ENCODE peak calls at places on chromosome 11, in ten cellular contexts. One of them, this sample, is unnamed.

GRCh38 chr11:86802601-86803051 is 2.3 kb downstream of the PRSS23 start:
- DNase-seq in activated CD4-positive, alpha-beta memory T cell treated with anti-CD3 and anti-CD28 coated beads for 36 hours: peak; percentile 27
- DNase-seq in hippocampal formation: peak; percentile 20
- DNase-seq in stimulated activated CD8-positive, alpha-beta memory T cell treated with anti-CD3 and anti-CD28 coated beads, Interleukin-15, amount 100 ng/mL, for 1 hour: no peak
- DNase-seq in T-helper 17 cell: no peak
- DNase-seq in G401: peak; percentile 70
- DNase-seq in GM12891: no peak
- DNase-seq in cardiac fibroblast: peak; percentile 67
- DNase-seq in sciatic nerve: no peak
- DNase-seq in heart left ventricle: no peak
- DNase-seq in this sample: no peak

GRCh38 chr11:65810046-65810868 is 23.4 kb downstream of the OVOL1 start:
- DNase-seq in activated CD4-positive, alpha-beta memory T cell treated with anti-CD3 and anti-CD28 coated beads for 36 hours: no peak
- DNase-seq in hippocampal formation: no peak
- DNase-seq in stimulated activated CD8-positive, alpha-beta memory T cell treated with anti-CD3 and anti-CD28 coated beads, Interleukin-15, amount 100 ng/mL, for 1 hour: no peak
- DNase-seq in T-helper 17 cell: no peak
- DNase-seq in G401: peak; percentile 60
- DNase-seq in GM12891: no peak
- DNase-seq in cardiac fibroblast: no peak
- DNase-seq in sciatic nerve: no peak
- DNase-seq in heart left ventricle: no peak
- DNase-seq in this sample: no peak

GRCh38 chr11:26964335-26964734 is 29.6 kb upstream of the FIBIN start:
- DNase-seq in activated CD4-positive, alpha-beta memory T cell treated with anti-CD3 and anti-CD28 coated beads for 36 hours: no peak
- DNase-seq in hippocampal formation: no peak
- DNase-seq in stimulated activated CD8-positive, alpha-beta memory T cell treated with anti-CD3 and anti-CD28 coated beads, Interleukin-15, amount 100 ng/mL, for 1 hour: no peak
- DNase-seq in T-helper 17 cell: no peak
- DNase-seq in G401: no peak
- DNase-seq in GM12891: no peak
- DNase-seq in cardiac fibroblast: peak; percentile 59
- DNase-seq in sciatic nerve: no peak
- DNase-seq in heart left ventricle: no peak
- DNase-seq in this sample: no peak

GRCh38 chr11:11148104-11148509 is 204.9 kb downstream of the CSNK2A3 start:
- DNase-seq in activated CD4-positive, alpha-beta memory T cell treated with anti-CD3 and anti-CD28 coated beads for 36 hours: peak; percentile 58
- DNase-seq in hippocampal formation: peak; percentile 39
- DNase-seq in stimulated activated CD8-positive, alpha-beta memory T cell treated with anti-CD3 and anti-CD28 coated beads, Interleukin-15, amount 100 ng/mL, for 1 hour: no peak
- DNase-seq in T-helper 17 cell: no peak
- DNase-seq in G401: peak; percentile 66
- DNase-seq in GM12891: no peak
- DNase-seq in cardiac fibroblast: peak; percentile 93
- DNase-seq in sciatic nerve: peak; percentile 75
- DNase-seq in heart left ventricle: peak; percentile 84
- DNase-seq in this sample: peak; percentile 89

GRCh38 chr11:116791002-116791812 is 472 bp downstream of the APOA5 start:
- DNase-seq in activated CD4-positive, alpha-beta memory T cell treated with anti-CD3 and anti-CD28 coated beads for 36 hours: peak; percentile 85
- DNase-seq in hippocampal formation: peak; percentile 71
- DNase-seq in stimulated activated CD8-positive, alpha-beta memory T cell treated with anti-CD3 and anti-CD28 coated beads, Interleukin-15, amount 100 ng/mL, for 1 hour: peak; percentile 63
- DNase-seq in T-helper 17 cell: peak; percentile 71
- DNase-seq in G401: peak; percentile 85
- DNase-seq in GM12891: peak; percentile 76
- DNase-seq in cardiac fibroblast: peak; percentile 76
- DNase-seq in sciatic nerve: peak; percentile 88
- DNase-seq in heart left ventricle: peak; percentile 83
- DNase-seq in this sample: peak; percentile 69

GRCh38 chr11:27392715-27393114 is 29.7 kb upstream of the CCDC34 start:
- DNase-seq in activated CD4-positive, alpha-beta memory T cell treated with anti-CD3 and anti-CD28 coated beads for 36 hours: no peak
- DNase-seq in hippocampal formation: no peak
- DNase-seq in stimulated activated CD8-positive, alpha-beta memory T cell treated with anti-CD3 and anti-CD28 coated beads, Interleukin-15, amount 100 ng/mL, for 1 hour: no peak
- DNase-seq in T-helper 17 cell: no peak
- DNase-seq in G401: no peak
- DNase-seq in GM12891: no peak
- DNase-seq in cardiac fibroblast: peak; percentile 93
- DNase-seq in sciatic nerve: no peak
- DNase-seq in heart left ventricle: no peak
- DNase-seq in this sample: peak; percentile 14

GRCh38 chr11:133832096-133833081 is 12.9 kb downstream of the SPATA19 start:
- DNase-seq in activated CD4-positive, alpha-beta memory T cell treated with anti-CD3 and anti-CD28 coated beads for 36 hours: no peak
- DNase-seq in hippocampal formation: no peak
- DNase-seq in stimulated activated CD8-positive, alpha-beta memory T cell treated with anti-CD3 and anti-CD28 coated beads, Interleukin-15, amount 100 ng/mL, for 1 hour: no peak
- DNase-seq in T-helper 17 cell: no peak
- DNase-seq in G401: no peak
- DNase-seq in GM12891: no peak
- DNase-seq in cardiac fibroblast: no peak
- DNase-seq in sciatic nerve: no peak
- DNase-seq in heart left ventricle: no peak
- DNase-seq in this sample: no peak

GRCh38 chr11:24637520-24637919 is 140.7 kb downstream of the LUZP2 start:
- DNase-seq in activated CD4-positive, alpha-beta memory T cell treated with anti-CD3 and anti-CD28 coated beads for 36 hours: no peak
- DNase-seq in hippocampal formation: no peak
- DNase-seq in stimulated activated CD8-positive, alpha-beta memory T cell treated with anti-CD3 and anti-CD28 coated beads, Interleukin-15, amount 100 ng/mL, for 1 hour: no peak
- DNase-seq in T-helper 17 cell: no peak
- DNase-seq in G401: no peak
- DNase-seq in GM12891: no peak
- DNase-seq in cardiac fibroblast: no peak
- DNase-seq in sciatic nerve: no peak
- DNase-seq in heart left ventricle: no peak
- DNase-seq in this sample: no peak

GRCh38 chr11:70502677-70503076 is 104.3 kb downstream of the CTTN start:
- DNase-seq in activated CD4-positive, alpha-beta memory T cell treated with anti-CD3 and anti-CD28 coated beads for 36 hours: no peak
- DNase-seq in hippocampal formation: no peak
- DNase-seq in stimulated activated CD8-positive, alpha-beta memory T cell treated with anti-CD3 and anti-CD28 coated beads, Interleukin-15, amount 100 ng/mL, for 1 hour: no peak
- DNase-seq in T-helper 17 cell: no peak
- DNase-seq in G401: no peak
- DNase-seq in GM12891: no peak
- DNase-seq in cardiac fibroblast: no peak
- DNase-seq in sciatic nerve: no peak
- DNase-seq in heart left ventricle: no peak
- DNase-seq in this sample: no peak

GRCh38 chr11:7444582-7444981 is 40.7 kb upstream of the OLFML1 start:
- DNase-seq in activated CD4-positive, alpha-beta memory T cell treated with anti-CD3 and anti-CD28 coated beads for 36 hours: no peak
- DNase-seq in hippocampal formation: no peak
- DNase-seq in stimulated activated CD8-positive, alpha-beta memory T cell treated with anti-CD3 and anti-CD28 coated beads, Interleukin-15, amount 100 ng/mL, for 1 hour: no peak
- DNase-seq in T-helper 17 cell: no peak
- DNase-seq in G401: no peak
- DNase-seq in GM12891: no peak
- DNase-seq in cardiac fibroblast: no peak
- DNase-seq in sciatic nerve: no peak
- DNase-seq in heart left ventricle: no peak
- DNase-seq in this sample: no peak

GRCh38 chr11:73784080-73784634 is 3.5 kb upstream of the MRPL48 start:
- DNase-seq in activated CD4-positive, alpha-beta memory T cell treated with anti-CD3 and anti-CD28 coated beads for 36 hours: no peak
- DNase-seq in hippocampal formation: no peak
- DNase-seq in stimulated activated CD8-positive, alpha-beta memory T cell treated with anti-CD3 and anti-CD28 coated beads, Interleukin-15, amount 100 ng/mL, for 1 hour: no peak
- DNase-seq in T-helper 17 cell: no peak
- DNase-seq in G401: no peak
- DNase-seq in GM12891: no peak
- DNase-seq in cardiac fibroblast: no peak
- DNase-seq in sciatic nerve: no peak
- DNase-seq in heart left ventricle: no peak
- DNase-seq in this sample: no peak

GRCh38 chr11:34356576-34356917 is 1.3 kb downstream of the ABTB2 start:
- DNase-seq in activated CD4-positive, alpha-beta memory T cell treated with anti-CD3 and anti-CD28 coated beads for 36 hours: no peak
- DNase-seq in hippocampal formation: no peak
- DNase-seq in stimulated activated CD8-positive, alpha-beta memory T cell treated with anti-CD3 and anti-CD28 coated beads, Interleukin-15, amount 100 ng/mL, for 1 hour: no peak
- DNase-seq in T-helper 17 cell: no peak
- DNase-seq in G401: peak; percentile 6
- DNase-seq in GM12891: no peak
- DNase-seq in cardiac fibroblast: peak; percentile 63
- DNase-seq in sciatic nerve: peak; percentile 64
- DNase-seq in heart left ventricle: peak; percentile 23
- DNase-seq in this sample: peak; percentile 35

GRCh38 chr11:134589155-134589554 is 177.1 kb upstream of the B3GAT1 start:
- DNase-seq in activated CD4-positive, alpha-beta memory T cell treated with anti-CD3 and anti-CD28 coated beads for 36 hours: no peak
- DNase-seq in hippocampal formation: no peak
- DNase-seq in stimulated activated CD8-positive, alpha-beta memory T cell treated with anti-CD3 and anti-CD28 coated beads, Interleukin-15, amount 100 ng/mL, for 1 hour: no peak
- DNase-seq in T-helper 17 cell: no peak
- DNase-seq in G401: no peak
- DNase-seq in GM12891: no peak
- DNase-seq in cardiac fibroblast: no peak
- DNase-seq in sciatic nerve: no peak
- DNase-seq in heart left ventricle: no peak
- DNase-seq in this sample: no peak

GRCh38 chr11:14110629-14111028 is 148.1 kb downstream of the SPON1 start:
- DNase-seq in activated CD4-positive, alpha-beta memory T cell treated with anti-CD3 and anti-CD28 coated beads for 36 hours: no peak
- DNase-seq in hippocampal formation: no peak
- DNase-seq in stimulated activated CD8-positive, alpha-beta memory T cell treated with anti-CD3 and anti-CD28 coated beads, Interleukin-15, amount 100 ng/mL, for 1 hour: no peak
- DNase-seq in T-helper 17 cell: no peak
- DNase-seq in G401: no peak
- DNase-seq in GM12891: no peak
- DNase-seq in cardiac fibroblast: no peak
- DNase-seq in sciatic nerve: no peak
- DNase-seq in heart left ventricle: no peak
- DNase-seq in this sample: no peak

GRCh38 chr11:119982517-119983239 is 155.2 kb downstream of the TRIM29 start:
- DNase-seq in activated CD4-positive, alpha-beta memory T cell treated with anti-CD3 and anti-CD28 coated beads for 36 hours: no peak
- DNase-seq in hippocampal formation: no peak
- DNase-seq in stimulated activated CD8-positive, alpha-beta memory T cell treated with anti-CD3 and anti-CD28 coated beads, Interleukin-15, amount 100 ng/mL, for 1 hour: no peak
- DNase-seq in T-helper 17 cell: no peak
- DNase-seq in G401: no peak
- DNase-seq in GM12891: no peak
- DNase-seq in cardiac fibroblast: peak; percentile 9
- DNase-seq in sciatic nerve: peak; percentile 54
- DNase-seq in heart left ventricle: no peak
- DNase-seq in this sample: no peak

GRCh38 chr11:92826136-92826535 is 143.3 kb upstream of the MTNR1B start:
- DNase-seq in activated CD4-positive, alpha-beta memory T cell treated with anti-CD3 and anti-CD28 coated beads for 36 hours: no peak
- DNase-seq in hippocampal formation: no peak
- DNase-seq in stimulated activated CD8-positive, alpha-beta memory T cell treated with anti-CD3 and anti-CD28 coated beads, Interleukin-15, amount 100 ng/mL, for 1 hour: no peak
- DNase-seq in T-helper 17 cell: no peak
- DNase-seq in G401: no peak
- DNase-seq in GM12891: no peak
- DNase-seq in cardiac fibroblast: no peak
- DNase-seq in sciatic nerve: no peak
- DNase-seq in heart left ventricle: no peak
- DNase-seq in this sample: no peak

GRCh38 chr11:15842345-15842744 is 514.0 kb downstream of the SOX6 start:
- DNase-seq in activated CD4-positive, alpha-beta memory T cell treated with anti-CD3 and anti-CD28 coated beads for 36 hours: no peak
- DNase-seq in hippocampal formation: no peak
- DNase-seq in stimulated activated CD8-positive, alpha-beta memory T cell treated with anti-CD3 and anti-CD28 coated beads, Interleukin-15, amount 100 ng/mL, for 1 hour: no peak
- DNase-seq in T-helper 17 cell: no peak
- DNase-seq in G401: no peak
- DNase-seq in GM12891: no peak
- DNase-seq in cardiac fibroblast: no peak
- DNase-seq in sciatic nerve: no peak
- DNase-seq in heart left ventricle: no peak
- DNase-seq in this sample: no peak

GRCh38 chr11:26551186-26551801 is 20.8 kb downstream of the MUC15 start:
- DNase-seq in activated CD4-positive, alpha-beta memory T cell treated with anti-CD3 and anti-CD28 coated beads for 36 hours: no peak
- DNase-seq in hippocampal formation: no peak
- DNase-seq in stimulated activated CD8-positive, alpha-beta memory T cell treated with anti-CD3 and anti-CD28 coated beads, Interleukin-15, amount 100 ng/mL, for 1 hour: no peak
- DNase-seq in T-helper 17 cell: no peak
- DNase-seq in G401: no peak
- DNase-seq in GM12891: no peak
- DNase-seq in cardiac fibroblast: peak; percentile 31
- DNase-seq in sciatic nerve: no peak
- DNase-seq in heart left ventricle: no peak
- DNase-seq in this sample: no peak

GRCh38 chr11:59891781-59892181 is 13.2 kb downstream of the OOSP3 start:
- DNase-seq in activated CD4-positive, alpha-beta memory T cell treated with anti-CD3 and anti-CD28 coated beads for 36 hours: no peak
- DNase-seq in hippocampal formation: no peak
- DNase-seq in stimulated activated CD8-positive, alpha-beta memory T cell treated with anti-CD3 and anti-CD28 coated beads, Interleukin-15, amount 100 ng/mL, for 1 hour: no peak
- DNase-seq in T-helper 17 cell: no peak
- DNase-seq in G401: no peak
- DNase-seq in GM12891: no peak
- DNase-seq in cardiac fibroblast: peak; percentile 2
- DNase-seq in sciatic nerve: no peak
- DNase-seq in heart left ventricle: peak; percentile 19
- DNase-seq in this sample: no peak

GRCh38 chr11:113329725-113330124 is 15.3 kb downstream of the TTC12 start:
- DNase-seq in activated CD4-positive, alpha-beta memory T cell treated with anti-CD3 and anti-CD28 coated beads for 36 hours: no peak
- DNase-seq in hippocampal formation: no peak
- DNase-seq in stimulated activated CD8-positive, alpha-beta memory T cell treated with anti-CD3 and anti-CD28 coated beads, Interleukin-15, amount 100 ng/mL, for 1 hour: no peak
- DNase-seq in T-helper 17 cell: no peak
- DNase-seq in G401: peak; percentile 31
- DNase-seq in GM12891: no peak
- DNase-seq in cardiac fibroblast: no peak
- DNase-seq in sciatic nerve: no peak
- DNase-seq in heart left ventricle: no peak
- DNase-seq in this sample: no peak

GRCh38 chr11:122741613-122742012 is 86.1 kb downstream of the UBASH3B start:
- DNase-seq in activated CD4-positive, alpha-beta memory T cell treated with anti-CD3 and anti-CD28 coated beads for 36 hours: no peak
- DNase-seq in hippocampal formation: no peak
- DNase-seq in stimulated activated CD8-positive, alpha-beta memory T cell treated with anti-CD3 and anti-CD28 coated beads, Interleukin-15, amount 100 ng/mL, for 1 hour: no peak
- DNase-seq in T-helper 17 cell: no peak
- DNase-seq in G401: peak; percentile 65
- DNase-seq in GM12891: no peak
- DNase-seq in cardiac fibroblast: peak; percentile 74
- DNase-seq in sciatic nerve: peak; percentile 67
- DNase-seq in heart left ventricle: peak; percentile 41
- DNase-seq in this sample: peak; percentile 69

GRCh38 chr11:86247608-86248007 is 3.1 kb downstream of the EED start:
- DNase-seq in activated CD4-positive, alpha-beta memory T cell treated with anti-CD3 and anti-CD28 coated beads for 36 hours: no peak
- DNase-seq in hippocampal formation: no peak
- DNase-seq in stimulated activated CD8-positive, alpha-beta memory T cell treated with anti-CD3 and anti-CD28 coated beads, Interleukin-15, amount 100 ng/mL, for 1 hour: no peak
- DNase-seq in T-helper 17 cell: no peak
- DNase-seq in G401: no peak
- DNase-seq in GM12891: no peak
- DNase-seq in cardiac fibroblast: no peak
- DNase-seq in sciatic nerve: no peak
- DNase-seq in heart left ventricle: no peak
- DNase-seq in this sample: no peak

GRCh38 chr11:11786234-11786633 is 55.5 kb upstream of the USP47 start:
- DNase-seq in activated CD4-positive, alpha-beta memory T cell treated with anti-CD3 and anti-CD28 coated beads for 36 hours: no peak
- DNase-seq in hippocampal formation: no peak
- DNase-seq in stimulated activated CD8-positive, alpha-beta memory T cell treated with anti-CD3 and anti-CD28 coated beads, Interleukin-15, amount 100 ng/mL, for 1 hour: no peak
- DNase-seq in T-helper 17 cell: no peak
- DNase-seq in G401: no peak
- DNase-seq in GM12891: no peak
- DNase-seq in cardiac fibroblast: no peak
- DNase-seq in sciatic nerve: no peak
- DNase-seq in heart left ventricle: no peak
- DNase-seq in this sample: no peak

GRCh38 chr11:11171854-11172253 is 181.2 kb downstream of the CSNK2A3 start:
- DNase-seq in activated CD4-positive, alpha-beta memory T cell treated with anti-CD3 and anti-CD28 coated beads for 36 hours: peak; percentile 51
- DNase-seq in hippocampal formation: no peak
- DNase-seq in stimulated activated CD8-positive, alpha-beta memory T cell treated with anti-CD3 and anti-CD28 coated beads, Interleukin-15, amount 100 ng/mL, for 1 hour: no peak
- DNase-seq in T-helper 17 cell: no peak
- DNase-seq in G401: no peak
- DNase-seq in GM12891: no peak
- DNase-seq in cardiac fibroblast: no peak
- DNase-seq in sciatic nerve: no peak
- DNase-seq in heart left ventricle: no peak
- DNase-seq in this sample: no peak

This sample was measured in uterus.